ENCODE peak calls at places on chromosome 17, in ten cellular contexts. One of them, this sample, is unnamed.

GRCh38 chr17:8055851-8056231 is 17.0 kb downstream of the ALOX15B start:
- DNase-seq in NCI-H1694 treated with DMSO at 0.1 percent for 48 hours: no peak
- DNase-seq in stimulated activated CD8-positive, alpha-beta memory T cell treated with anti-CD3 and anti-CD28 coated beads, Interleukin-7, amount 100 ng/mL, for 1 hour: no peak
- DNase-seq in nucleus accumbens: no peak
- DNase-seq in T-helper 1 cell: no peak
- DNase-seq in ureter: no peak
- DNase-seq in progenitor cell of endocrine pancreas: no peak
- DNase-seq in OCI-LY7: no peak
- DNase-seq in H7: no peak
- DNase-seq in HuH-7: no peak
- DNase-seq in this sample: no peak

GRCh38 chr17:71417142-71417541 is 703.7 kb upstream of the SOX9 start:
- DNase-seq in OCI-LY7: no peak
- DNase-seq in T-helper 1 cell: no peak
- DNase-seq in H7: no peak
- DNase-seq in progenitor cell of endocrine pancreas: no peak
- DNase-seq in stimulated activated CD8-positive, alpha-beta memory T cell treated with anti-CD3 and anti-CD28 coated beads, Interleukin-7, amount 100 ng/mL, for 1 hour: no peak
- DNase-seq in nucleus accumbens: no peak
- DNase-seq in HuH-7: no peak
- DNase-seq in ureter: no peak
- DNase-seq in NCI-H1694 treated with DMSO at 0.1 percent for 48 hours: no peak
- DNase-seq in this sample: no peak

GRCh38 chr17:75318211-75318610 is 29.0 kb upstream of the SLC25A19 start:
- DNase-seq in ureter: no peak
- DNase-seq in OCI-LY7: no peak
- DNase-seq in stimulated activated CD8-positive, alpha-beta memory T cell treated with anti-CD3 and anti-CD28 coated beads, Interleukin-7, amount 100 ng/mL, for 1 hour: no peak
- DNase-seq in T-helper 1 cell: no peak
- DNase-seq in HuH-7: no peak
- DNase-seq in H7: no peak
- DNase-seq in NCI-H1694 treated with DMSO at 0.1 percent for 48 hours: no peak
- DNase-seq in progenitor cell of endocrine pancreas: no peak
- DNase-seq in nucleus accumbens: no peak
- DNase-seq in this sample: no peak

GRCh38 chr17:32483451-32484019 is 3.3 kb upstream of the CDK5R1 start:
- DNase-seq in stimulated activated CD8-positive, alpha-beta memory T cell treated with anti-CD3 and anti-CD28 coated beads, Interleukin-7, amount 100 ng/mL, for 1 hour: no peak
- DNase-seq in T-helper 1 cell: peak; percentile 46
- DNase-seq in HuH-7: peak; percentile 62
- DNase-seq in H7: peak; percentile 91
- DNase-seq in nucleus accumbens: peak; percentile 86
- DNase-seq in progenitor cell of endocrine pancreas: no peak
- DNase-seq in ureter: peak; percentile 67
- DNase-seq in NCI-H1694 treated with DMSO at 0.1 percent for 48 hours: peak; percentile 84
- DNase-seq in OCI-LY7: peak; percentile 75
- DNase-seq in this sample: peak; percentile 38

GRCh38 chr17:46772013-46772878 is 46.2 kb downstream of the WNT3 start:
- DNase-seq in ureter: no peak
- DNase-seq in NCI-H1694 treated with DMSO at 0.1 percent for 48 hours: no peak
- DNase-seq in stimulated activated CD8-positive, alpha-beta memory T cell treated with anti-CD3 and anti-CD28 coated beads, Interleukin-7, amount 100 ng/mL, for 1 hour: no peak
- DNase-seq in OCI-LY7: no peak
- DNase-seq in H7: peak; percentile 90
- DNase-seq in T-helper 1 cell: no peak
- DNase-seq in progenitor cell of endocrine pancreas: no peak
- DNase-seq in HuH-7: peak; percentile 52
- DNase-seq in nucleus accumbens: peak; percentile 21
- DNase-seq in this sample: no peak

GRCh38 chr17:859461-860195 is 77.5 kb downstream of the MRM3 start:
- DNase-seq in stimulated activated CD8-positive, alpha-beta memory T cell treated with anti-CD3 and anti-CD28 coated beads, Interleukin-7, amount 100 ng/mL, for 1 hour: no peak
- DNase-seq in OCI-LY7: no peak
- DNase-seq in ureter: no peak
- DNase-seq in H7: no peak
- DNase-seq in nucleus accumbens: no peak
- DNase-seq in T-helper 1 cell: no peak
- DNase-seq in HuH-7: no peak
- DNase-seq in NCI-H1694 treated with DMSO at 0.1 percent for 48 hours: peak; percentile 42
- DNase-seq in progenitor cell of endocrine pancreas: no peak
- DNase-seq in this sample: no peak

GRCh38 chr17:330993-331701 is 21.5 kb downstream of the RPH3AL start:
- DNase-seq in OCI-LY7: no peak
- DNase-seq in H7: no peak
- DNase-seq in ureter: no peak
- DNase-seq in nucleus accumbens: no peak
- DNase-seq in NCI-H1694 treated with DMSO at 0.1 percent for 48 hours: peak; percentile 82
- DNase-seq in T-helper 1 cell: no peak
- DNase-seq in HuH-7: no peak
- DNase-seq in stimulated activated CD8-positive, alpha-beta memory T cell treated with anti-CD3 and anti-CD28 coated beads, Interleukin-7, amount 100 ng/mL, for 1 hour: no peak
- DNase-seq in progenitor cell of endocrine pancreas: no peak
- DNase-seq in this sample: no peak

GRCh38 chr17:13002761-13003453 is 14.9 kb downstream of the ELAC2 start:
- DNase-seq in nucleus accumbens: peak; percentile 60
- DNase-seq in ureter: peak; percentile 74
- DNase-seq in T-helper 1 cell: peak; percentile 10
- DNase-seq in HuH-7: peak; percentile 71
- DNase-seq in progenitor cell of endocrine pancreas: peak; percentile 51
- DNase-seq in stimulated activated CD8-positive, alpha-beta memory T cell treated with anti-CD3 and anti-CD28 coated beads, Interleukin-7, amount 100 ng/mL, for 1 hour: no peak
- DNase-seq in OCI-LY7: peak; percentile 67
- DNase-seq in NCI-H1694 treated with DMSO at 0.1 percent for 48 hours: peak; percentile 75
- DNase-seq in H7: peak; percentile 87
- DNase-seq in this sample: peak; percentile 75

GRCh38 chr17:40069751-40070643 is 7.2 kb downstream of the THRA start:
- DNase-seq in stimulated activated CD8-positive, alpha-beta memory T cell treated with anti-CD3 and anti-CD28 coated beads, Interleukin-7, amount 100 ng/mL, for 1 hour: no peak
- DNase-seq in nucleus accumbens: peak; percentile 50
- DNase-seq in HuH-7: no peak
- DNase-seq in H7: peak; percentile 61
- DNase-seq in T-helper 1 cell: peak; percentile 22
- DNase-seq in OCI-LY7: peak; percentile 61
- DNase-seq in ureter: peak; percentile 67
- DNase-seq in progenitor cell of endocrine pancreas: no peak
- DNase-seq in NCI-H1694 treated with DMSO at 0.1 percent for 48 hours: peak; percentile 80
- DNase-seq in this sample: no peak

GRCh38 chr17:57801044-57801711 is 48.7 kb downstream of the MRPS23 start:
- DNase-seq in T-helper 1 cell: no peak
- DNase-seq in nucleus accumbens: no peak
- DNase-seq in ureter: no peak
- DNase-seq in HuH-7: no peak
- DNase-seq in progenitor cell of endocrine pancreas: no peak
- DNase-seq in H7: no peak
- DNase-seq in stimulated activated CD8-positive, alpha-beta memory T cell treated with anti-CD3 and anti-CD28 coated beads, Interleukin-7, amount 100 ng/mL, for 1 hour: no peak
- DNase-seq in OCI-LY7: no peak
- DNase-seq in NCI-H1694 treated with DMSO at 0.1 percent for 48 hours: no peak
- DNase-seq in this sample: no peak

GRCh38 chr17:61809816-61810392 is 53.4 kb downstream of the BRIP1 start:
- DNase-seq in nucleus accumbens: no peak
- DNase-seq in NCI-H1694 treated with DMSO at 0.1 percent for 48 hours: no peak
- DNase-seq in H7: no peak
- DNase-seq in T-helper 1 cell: no peak
- DNase-seq in progenitor cell of endocrine pancreas: no peak
- DNase-seq in HuH-7: no peak
- DNase-seq in OCI-LY7: no peak
- DNase-seq in stimulated activated CD8-positive, alpha-beta memory T cell treated with anti-CD3 and anti-CD28 coated beads, Interleukin-7, amount 100 ng/mL, for 1 hour: no peak
- DNase-seq in ureter: no peak
- DNase-seq in this sample: no peak

GRCh38 chr17:65546579-65546978 is 14.9 kb downstream of the AXIN2 start:
- DNase-seq in T-helper 1 cell: no peak
- DNase-seq in OCI-LY7: no peak
- DNase-seq in ureter: no peak
- DNase-seq in stimulated activated CD8-positive, alpha-beta memory T cell treated with anti-CD3 and anti-CD28 coated beads, Interleukin-7, amount 100 ng/mL, for 1 hour: no peak
- DNase-seq in nucleus accumbens: no peak
- DNase-seq in NCI-H1694 treated with DMSO at 0.1 percent for 48 hours: no peak
- DNase-seq in H7: no peak
- DNase-seq in progenitor cell of endocrine pancreas: no peak
- DNase-seq in HuH-7: no peak
- DNase-seq in this sample: no peak